ENCODE peak calls at places on chromosomes 5 and 9, in four cellular contexts. K is nucleus accumbens, T is GM12892, B is renal cortical epithelial cell. C is an unnamed sample.

GRCh38 chr5:102750435-102750834 is 4.7 kb upstream of the PAM start:
- DNase-seq in B (no peak), T (no peak), K (no peak), C (no peak)

GRCh38 chr9:86684148-86684547 is 263.2 kb downstream of the GAS1 start:
- DNase-seq in K (no peak), T (no peak), B (peak; percentile 30), C (no peak)

GRCh38 chr5:177189416-177189815 is 55.8 kb downstream of the NSD1 start:
- DNase-seq in B (peak; percentile 70), T (no peak), K (no peak), C (peak; percentile 22)

GRCh38 chr9:128946945-128947422 is 419 bp downstream of the DOLK start:
- DNase-seq in T (no peak), B (peak; percentile 11), K (peak; percentile 52), C (peak; percentile 41)

GRCh38 chr5:140344683-140345423 is 1.6 kb downstream of the HBEGF start:
- DNase-seq in K (no peak), T (no peak), B (peak; percentile 66), C (peak; percentile 91)

GRCh38 chr5:72252574-72253155 is 67.4 kb downstream of the MRPS27 start:
- DNase-seq in B (no peak), K (no peak), T (no peak), C (no peak)

GRCh38 chr5:1897816-1898450 is 15.2 kb upstream of the IRX4 start:
- DNase-seq in K (no peak), T (no peak), B (no peak), C (no peak)

GRCh38 chr5:140800816-140801493 is at the start of gene PCDHA3:
- DNase-seq in B (peak; percentile 9), K (no peak), T (no peak), C (peak; percentile 41)

GRCh38 chr9:122051401-122052346 is 41.4 kb downstream of the TTLL11 start:
- DNase-seq in T (no peak), B (no peak), K (no peak), C (peak; percentile 43)

C was measured in kidney tubule cell.